ENCODE peak calls at places on chromosomes 3 and 15, in five cellular contexts. O is kidney epithelial cell, T is fibroblast of lung, Q is ovary, D is fibroblast of the aortic adventitia. F is an unnamed sample.

GRCh38 chr15:80268101-80268500 is 16.1 kb upstream of the CTXND1 start:
- DNase-seq in D (no peak), T (no peak), O (no peak), Q (no peak), F (no peak)

GRCh38 chr3:27559835-27560234 is 75.7 kb upstream of the SLC4A7 start:
- DNase-seq in Q (no peak), D (peak), O (no peak), T (peak), F (no peak)

GRCh38 chr3:152564454-152564853 is 270.5 kb upstream of the P2RY1 start:
- DNase-seq in O (no peak), D (no peak), T (no peak), Q (no peak), F (no peak)

GRCh38 chr15:76674883-76675282 is 230.3 kb downstream of the SCAPER start:
- DNase-seq in D (peak), T (peak), O (no peak), Q (no peak), F (peak)

GRCh38 chr3:125043599-125044151 is 12.1 kb downstream of the HEG1 start:
- DNase-seq in Q (no peak), D (peak), O (no peak), T (no peak), F (no peak)

GRCh38 chr3:129651316-129652202 is 45.1 kb upstream of the PLXND1 start:
- DNase-seq in T (peak), D (peak), Q (peak), O (peak), F (peak)

GRCh38 chr3:52896613-52897012 is 735 bp downstream of the STIMATE start:
- DNase-seq in Q (no peak), T (no peak), O (no peak), D (no peak), F (no peak)

GRCh38 chr3:156580986-156581385 is 26.1 kb upstream of the SSR3 start:
- DNase-seq in O (no peak), D (no peak), T (no peak), Q (no peak), F (no peak)

GRCh38 chr15:40923551-40923950 is 5.6 kb upstream of the DLL4 start:
- DNase-seq in T (no peak), O (no peak), Q (no peak), D (no peak), F (no peak)

GRCh38 chr3:67870477-67870876 is 216.1 kb upstream of the SUCLG2 start:
- DNase-seq in O (no peak), D (no peak), T (no peak), Q (no peak), F (no peak)

GRCh38 chr3:47250309-47251060 is 32.1 kb downstream of the KIF9 start:
- DNase-seq in O (no peak), Q (no peak), T (peak), D (peak), F (peak)

GRCh38 chr3:176953106-176954080 is 243.9 kb downstream of the TBL1XR1 start:
- DNase-seq in D (peak), Q (peak), O (no peak), T (peak), F (peak)

GRCh38 chr3:162170581-162170980 is 674.0 kb downstream of the OTOL1 start:
- DNase-seq in Q (no peak), O (peak), T (no peak), D (no peak), F (no peak)

GRCh38 chr3:142447308-142447851 is 457 bp downstream of the XRN1 start:
- DNase-seq in O (no peak), T (peak), Q (no peak), D (peak), F (peak)

GRCh38 chr3:46369675-46370132 is 1.0 kb upstream of the CCR5 start:
- DNase-seq in Q (no peak), D (no peak), O (no peak), T (no peak), F (no peak)

GRCh38 chr3:64133272-64133671 is 92.0 kb downstream of the PRICKLE2 start:
- DNase-seq in T (no peak), Q (no peak), D (no peak), O (no peak), F (no peak)

GRCh38 chr3:61915296-61915695 is 353.9 kb downstream of the PTPRG start:
- DNase-seq in T (no peak), O (no peak), Q (no peak), D (no peak), F (no peak)

GRCh38 chr3:61922118-61922517 is 360.7 kb downstream of the PTPRG start:
- DNase-seq in Q (no peak), D (peak), T (no peak), O (no peak), F (no peak)

GRCh38 chr3:61924065-61924740 is 362.8 kb downstream of the PTPRG start:
- DNase-seq in O (no peak), D (no peak), Q (no peak), T (no peak), F (no peak)

GRCh38 chr3:61914277-61914676 is 352.9 kb downstream of the PTPRG start:
- DNase-seq in Q (no peak), D (no peak), O (no peak), T (no peak), F (no peak)

DNA sequence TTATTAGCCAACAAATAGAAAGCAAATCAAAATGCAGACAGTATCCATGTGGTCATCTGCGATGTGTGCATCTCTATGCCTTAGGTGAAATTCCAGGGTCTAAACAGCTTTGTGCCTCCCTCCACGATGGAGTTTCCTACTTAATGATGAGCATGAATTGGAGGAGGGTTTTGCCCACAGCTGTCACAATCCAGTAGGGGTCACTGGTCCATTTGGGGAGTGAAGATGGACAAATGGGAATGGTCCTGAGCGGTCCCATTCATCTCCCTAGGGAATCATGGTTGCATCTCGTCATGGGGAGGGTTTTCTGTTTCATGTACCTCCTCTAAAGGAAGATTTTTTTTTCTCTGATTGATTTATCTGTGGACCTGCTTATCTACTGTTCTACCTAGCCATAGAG is 358.0 kb downstream of the PTPRG start:
- DNase-seq in Q (no peak), D (no peak), T (no peak), O (no peak), F (no peak)
- TF ChIP-seq CTCF in Q (no peak), D (no peak), T (no peak), O (no peak), F (no peak)

GRCh38 chr3:10509325-10509724 is 3.9 kb upstream of the ATP2B2 start:
- DNase-seq in O (no peak), D (no peak), T (no peak), Q (no peak), F (no peak)

GRCh38 chr3:10510086-10510742 is 4.8 kb upstream of the ATP2B2 start:
- DNase-seq in O (no peak), Q (no peak), D (no peak), T (no peak), F (no peak)

GRCh38 chr3:10508235-10508618 is 2.8 kb upstream of the ATP2B2 start:
- DNase-seq in T (no peak), O (no peak), D (no peak), Q (no peak), F (no peak)

GRCh38 chr3:10507331-10507730 is 1.9 kb upstream of the ATP2B2 start:
- DNase-seq in Q (no peak), T (no peak), D (no peak), O (no peak), F (no peak)

DNA sequence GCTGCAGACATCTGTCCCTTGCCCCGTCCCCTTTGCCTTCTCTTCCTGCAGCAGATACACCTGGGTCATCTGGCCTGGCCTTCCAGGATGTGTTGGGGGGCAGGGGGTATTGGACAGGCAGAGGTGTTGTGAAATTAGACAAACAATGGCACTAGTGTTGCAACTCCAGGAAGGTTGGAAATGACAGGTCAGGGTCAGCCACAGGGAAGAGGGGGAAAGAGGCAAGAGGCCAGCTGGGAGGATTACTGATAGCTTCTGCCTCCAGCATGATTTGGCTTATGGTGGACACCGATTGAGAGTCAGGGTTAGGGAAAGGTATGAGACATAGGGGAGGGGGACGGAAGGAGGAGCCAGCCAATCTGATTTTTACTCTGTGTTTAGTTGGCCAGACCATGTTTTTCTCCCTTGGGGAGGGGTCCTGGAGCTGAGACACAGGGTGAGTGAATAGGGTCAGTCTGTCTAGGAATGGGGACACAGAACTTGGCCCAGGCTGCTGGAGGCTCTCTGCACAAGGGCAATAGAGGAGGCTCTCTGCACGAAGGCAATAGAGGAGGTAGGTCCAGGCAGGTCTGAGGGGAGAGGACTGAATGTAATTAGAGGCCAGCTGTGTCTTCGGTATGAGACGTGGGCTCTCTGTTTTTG is 3.4 kb upstream of the ATP2B2 start:
- DNase-seq in T (no peak), D (no peak), O (no peak), Q (no peak), F (no peak)
- H3K4me3 ChIP-seq in T (no peak), D (no peak), O (no peak), Q (no peak), F (no peak)

DNA sequence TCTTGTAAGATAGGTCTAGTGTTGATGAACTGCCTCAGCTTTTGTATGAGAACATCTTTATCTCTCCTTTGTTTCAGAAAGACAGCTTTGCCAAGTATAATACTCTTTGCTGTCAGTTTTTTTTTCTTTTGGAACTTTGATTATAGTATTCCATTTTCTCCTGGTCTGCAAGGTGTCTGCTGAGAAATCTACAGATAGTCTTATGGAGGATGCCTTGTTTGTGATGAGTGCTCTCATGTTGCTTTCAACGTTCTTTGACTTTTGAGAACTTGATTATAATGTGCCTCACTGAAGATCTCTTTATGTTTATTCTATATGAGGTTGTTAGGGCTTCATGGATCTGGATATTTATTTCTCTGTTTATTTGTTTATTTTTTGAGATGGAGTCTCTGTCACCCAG is 60.3 kb downstream of the DOCK3 start:
- DNase-seq in Q (no peak), D (no peak), O (no peak), T (no peak), F (no peak)
- TF ChIP-seq CTCF in Q (no peak), D (no peak), O (no peak), T (no peak), F (no peak)

GRCh38 chr15:39583586-39584265 is 2.8 kb downstream of the THBS1 start:
- DNase-seq in T (peak), D (peak), Q (peak), O (no peak), F (peak)
- H3K4me3 ChIP-seq in T (peak), D (peak), Q (peak), O (peak), F (no peak)

DNA sequence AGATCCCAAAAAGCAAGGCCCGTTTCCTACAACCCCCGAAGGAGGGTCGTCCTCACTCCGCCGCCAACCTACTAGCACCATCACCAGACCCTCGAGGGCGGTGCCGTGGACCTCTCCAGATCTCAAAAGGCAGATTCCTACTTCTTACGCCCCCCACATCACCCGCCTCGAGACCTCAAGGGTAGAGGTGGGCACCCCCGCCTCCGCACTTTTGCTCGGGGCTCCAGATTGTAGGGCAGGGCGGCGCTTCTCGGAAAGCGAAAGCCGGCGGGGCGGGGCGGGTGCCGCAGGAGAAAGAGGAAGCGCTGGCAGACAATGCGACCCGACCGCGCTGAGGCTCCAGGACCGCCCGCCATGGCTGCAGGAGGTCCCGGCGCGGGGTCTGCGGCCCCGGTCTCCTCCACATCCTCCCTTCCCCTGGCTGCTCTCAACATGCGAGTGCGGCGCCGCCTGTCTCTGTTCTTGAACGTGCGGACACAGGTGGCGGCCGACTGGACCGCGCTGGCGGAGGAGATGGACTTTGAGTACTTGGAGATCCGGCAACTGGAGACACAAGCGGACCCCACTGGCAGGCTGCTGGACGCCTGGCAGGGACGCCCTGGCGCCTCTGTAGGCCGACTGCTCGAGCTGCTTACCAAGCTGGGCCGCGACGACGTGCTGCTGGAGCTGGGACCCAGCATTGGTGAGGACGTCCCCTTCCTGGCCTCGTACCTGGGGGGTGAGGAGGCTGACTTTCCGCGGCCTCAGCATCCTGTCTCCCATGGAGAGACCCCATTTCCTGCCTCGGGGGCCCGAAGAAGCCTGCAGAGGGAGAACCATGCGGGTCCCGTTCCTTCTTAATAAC is at the start of gene MYD88:
- DNase-seq in O (no peak), T (peak), D (peak), Q (peak), F (no peak)
- TF ChIP-seq CTCF in O (no peak), T (no peak), D (peak), Q (no peak), F (peak)